ENCODE peak calls at places on chromosomes 2 and 18, in four cellular contexts. A, G, R and L are unnamed samples.

GRCh38 chr2:217795067-217795466 is 207.7 kb downstream of the TNS1 start:
- DNase-seq in A (no peak), G (no peak), R (no peak), L (no peak)

GRCh38 chr2:205654878-205655601 is 27.3 kb upstream of the NRP2 start:
- DNase-seq in A (peak), G (no peak), R (no peak), L (no peak)

GRCh38 chr2:37394263-37394662 is 49.8 kb downstream of the QPCT start:
- DNase-seq in A (no peak), G (no peak), R (no peak), L (no peak)

GRCh38 chr2:240464514-240465241 is 29.2 kb downstream of the GPC1 start:
- DNase-seq in A (no peak), G (peak), R (no peak), L (no peak)

GRCh38 chr2:171703574-171704347 is 16.5 kb downstream of the DYNC1I2 start:
- DNase-seq in A (peak), G (peak), R (no peak), L (no peak)

GRCh38 chr18:78408623-78409022 is 571.0 kb upstream of the SALL3 start:
- DNase-seq in A (no peak), G (peak), R (no peak), L (no peak)

GRCh38 chr2:125713533-125713932 is 942.4 kb upstream of the GYPC start:
- DNase-seq in A (no peak), G (no peak), R (no peak), L (no peak)

GRCh38 chr2:26410764-26411243 is 9.1 kb downstream of the DRC1 start:
- DNase-seq in A (no peak), G (no peak), R (no peak), L (no peak)

GRCh38 chr2:237182422-237183123 is 96.9 kb downstream of the COPS8 start:
- DNase-seq in A (no peak), G (no peak), R (no peak), L (no peak)

GRCh38 chr2:235661538-235661937 is 167.7 kb downstream of the AGAP1 start:
- DNase-seq in A (no peak), G (no peak), R (no peak), L (no peak)